ENCODE peak calls at places on chromosome X, in six cellular contexts. One of them, this sample, is unnamed.

GRCh38 chrX:95875661-95876060 is 809.0 kb upstream of the DIAPH2 start:
- DNase-seq in Peyer's patch: no peak
- DNase-seq in PC-3: no peak
- DNase-seq in fibroblast of pulmonary artery: no peak
- DNase-seq in transverse colon: no peak
- DNase-seq in K562: no peak
- DNase-seq in this sample: no peak

GRCh38 chrX:132165651-132166050 is 37.8 kb upstream of the FRMD7 start:
- DNase-seq in Peyer's patch: no peak
- DNase-seq in PC-3: peak
- DNase-seq in fibroblast of pulmonary artery: no peak
- DNase-seq in transverse colon: no peak
- DNase-seq in K562: no peak
- DNase-seq in this sample: no peak

GRCh38 chrX:36787787-36788186 is 220.4 kb upstream of the FAM47C start:
- DNase-seq in Peyer's patch: no peak
- DNase-seq in PC-3: no peak
- DNase-seq in fibroblast of pulmonary artery: no peak
- DNase-seq in transverse colon: no peak
- DNase-seq in K562: no peak
- DNase-seq in this sample: no peak

GRCh38 chrX:11531226-11531625 is 134.5 kb downstream of the ARHGAP6 start:
- DNase-seq in Peyer's patch: no peak
- DNase-seq in PC-3: peak
- DNase-seq in fibroblast of pulmonary artery: peak
- DNase-seq in transverse colon: no peak
- DNase-seq in K562: peak
- DNase-seq in this sample: no peak

GRCh38 chrX:136146614-136147319 is 566 bp upstream of the FHL1 start:
- DNase-seq in Peyer's patch: no peak
- DNase-seq in PC-3: peak
- DNase-seq in fibroblast of pulmonary artery: no peak
- DNase-seq in transverse colon: no peak
- DNase-seq in K562: no peak
- DNase-seq in this sample: no peak

GRCh38 chrX:13029341-13029740 is 15.1 kb downstream of the FAM9C start:
- DNase-seq in Peyer's patch: no peak
- DNase-seq in PC-3: peak
- DNase-seq in fibroblast of pulmonary artery: peak
- DNase-seq in transverse colon: peak
- DNase-seq in K562: no peak
- DNase-seq in this sample: no peak

GRCh38 chrX:103817502-103817901 is 14.6 kb downstream of the RAB9B start:
- DNase-seq in Peyer's patch: no peak
- DNase-seq in PC-3: peak
- DNase-seq in fibroblast of pulmonary artery: peak
- DNase-seq in transverse colon: no peak
- DNase-seq in K562: peak
- DNase-seq in this sample: no peak

GRCh38 chrX:137031517-137032377 is 2.0 kb downstream of the GPR101 start:
- DNase-seq in Peyer's patch: no peak
- DNase-seq in PC-3: peak
- DNase-seq in fibroblast of pulmonary artery: peak
- DNase-seq in transverse colon: peak
- DNase-seq in K562: peak
- DNase-seq in this sample: no peak

GRCh38 chrX:49155900-49156837 is 6.4 kb upstream of the MAGIX start:
- DNase-seq in Peyer's patch: peak
- DNase-seq in PC-3: peak
- DNase-seq in fibroblast of pulmonary artery: peak
- DNase-seq in transverse colon: peak
- DNase-seq in K562: peak
- DNase-seq in this sample: peak
- TF ChIP-seq CTCF in Peyer's patch: peak
- TF ChIP-seq CTCF in PC-3: peak
- TF ChIP-seq CTCF in fibroblast of pulmonary artery: peak
- TF ChIP-seq CTCF in transverse colon: peak
- TF ChIP-seq CTCF in K562: peak
- TF ChIP-seq CTCF in this sample: peak

GRCh38 chrX:7720519-7720918 is 122.5 kb upstream of the VCX start:
- DNase-seq in Peyer's patch: no peak
- DNase-seq in PC-3: no peak
- DNase-seq in fibroblast of pulmonary artery: no peak
- DNase-seq in transverse colon: no peak
- DNase-seq in K562: no peak
- DNase-seq in this sample: no peak
- TF ChIP-seq CTCF in Peyer's patch: no peak
- TF ChIP-seq CTCF in PC-3: no peak
- TF ChIP-seq CTCF in fibroblast of pulmonary artery: no peak
- TF ChIP-seq CTCF in transverse colon: no peak
- TF ChIP-seq CTCF in K562: no peak
- TF ChIP-seq CTCF in this sample: no peak

GRCh38 chrX:144219035-144219434 is 335.2 kb downstream of the UBE2NL start:
- DNase-seq in Peyer's patch: no peak
- DNase-seq in PC-3: peak
- DNase-seq in fibroblast of pulmonary artery: peak
- DNase-seq in transverse colon: no peak
- DNase-seq in K562: no peak
- DNase-seq in this sample: no peak
- TF ChIP-seq CTCF in Peyer's patch: no peak
- TF ChIP-seq CTCF in PC-3: peak
- TF ChIP-seq CTCF in fibroblast of pulmonary artery: no peak
- TF ChIP-seq CTCF in transverse colon: no peak
- TF ChIP-seq CTCF in K562: no peak
- TF ChIP-seq CTCF in this sample: no peak

GRCh38 chrX:48493890-48494364 is 14.9 kb upstream of the PORCN start:
- DNase-seq in Peyer's patch: no peak
- DNase-seq in PC-3: peak
- DNase-seq in fibroblast of pulmonary artery: peak
- DNase-seq in transverse colon: no peak
- DNase-seq in K562: peak
- DNase-seq in this sample: no peak
- TF ChIP-seq CTCF in Peyer's patch: peak
- TF ChIP-seq CTCF in PC-3: peak
- TF ChIP-seq CTCF in fibroblast of pulmonary artery: peak
- TF ChIP-seq CTCF in transverse colon: no peak
- TF ChIP-seq CTCF in K562: peak
- TF ChIP-seq CTCF in this sample: no peak

GRCh38 chrX:45850775-45851433 is 650.2 kb upstream of the DIPK2B start:
- DNase-seq in Peyer's patch: peak
- DNase-seq in PC-3: peak
- DNase-seq in fibroblast of pulmonary artery: peak
- DNase-seq in transverse colon: peak
- DNase-seq in K562: no peak
- DNase-seq in this sample: no peak

GRCh38 chrX:45850197-45850774 is 649.6 kb upstream of the DIPK2B start:
- DNase-seq in Peyer's patch: peak
- DNase-seq in PC-3: peak
- DNase-seq in fibroblast of pulmonary artery: no peak
- DNase-seq in transverse colon: no peak
- DNase-seq in K562: no peak
- DNase-seq in this sample: no peak

GRCh38 chrX:45851434-45851991 is 650.8 kb upstream of the DIPK2B start:
- DNase-seq in Peyer's patch: peak
- DNase-seq in PC-3: peak
- DNase-seq in fibroblast of pulmonary artery: no peak
- DNase-seq in transverse colon: peak
- DNase-seq in K562: no peak
- DNase-seq in this sample: no peak

GRCh38 chrX:45847966-45848365 is 647.3 kb upstream of the DIPK2B start:
- DNase-seq in Peyer's patch: no peak
- DNase-seq in PC-3: no peak
- DNase-seq in fibroblast of pulmonary artery: no peak
- DNase-seq in transverse colon: no peak
- DNase-seq in K562: no peak
- DNase-seq in this sample: no peak

DNA sequence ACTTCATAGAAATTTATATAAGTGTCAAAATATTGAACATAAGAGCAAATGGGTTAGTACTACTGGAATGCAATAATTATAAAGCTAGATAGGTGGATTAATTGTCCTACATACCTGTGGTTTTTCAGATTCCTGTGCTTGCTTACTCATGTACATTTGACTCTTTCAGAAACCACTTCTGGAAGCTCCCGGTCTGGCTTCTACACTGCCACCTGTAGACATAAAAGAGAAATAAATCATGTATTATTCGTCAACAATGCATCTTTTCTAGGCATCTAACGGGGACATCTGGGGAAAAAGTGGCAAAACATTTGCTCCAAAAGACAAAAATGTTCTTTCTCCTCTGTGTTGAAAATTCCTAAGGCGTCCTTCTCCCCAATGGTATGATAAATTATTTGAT is 648.6 kb upstream of the DIPK2B start:
- DNase-seq in Peyer's patch: no peak
- DNase-seq in PC-3: peak
- DNase-seq in fibroblast of pulmonary artery: peak
- DNase-seq in transverse colon: no peak
- DNase-seq in K562: peak
- DNase-seq in this sample: no peak
- TF ChIP-seq CTCF in Peyer's patch: peak
- TF ChIP-seq CTCF in PC-3: peak
- TF ChIP-seq CTCF in fibroblast of pulmonary artery: peak
- TF ChIP-seq CTCF in transverse colon: no peak
- TF ChIP-seq CTCF in K562: no peak
- TF ChIP-seq CTCF in this sample: peak

GRCh38 chrX:56233682-56234081 is 1.5 kb downstream of the KLF8 start:
- DNase-seq in Peyer's patch: no peak
- DNase-seq in PC-3: no peak
- DNase-seq in fibroblast of pulmonary artery: peak
- DNase-seq in transverse colon: peak
- DNase-seq in K562: no peak
- DNase-seq in this sample: no peak
- TF ChIP-seq CTCF in Peyer's patch: no peak
- TF ChIP-seq CTCF in PC-3: no peak
- TF ChIP-seq CTCF in fibroblast of pulmonary artery: no peak
- TF ChIP-seq CTCF in transverse colon: no peak
- TF ChIP-seq CTCF in K562: no peak
- TF ChIP-seq CTCF in this sample: no peak